ENCODE peak calls at places on chromosomes 16 and 17, in ten cellular contexts. One of them, this sample, is unnamed.

GRCh38 chr16:57531635-57532220 is 4.6 kb downstream of the CCDC102A start:
- DNase-seq in substantia nigra: no peak
- DNase-seq in RWPE2: peak
- DNase-seq in Karpas-422: no peak
- DNase-seq in CD4-positive, CD25-positive, alpha-beta regulatory T cell: no peak
- DNase-seq in astrocyte: no peak
- DNase-seq in CD4-positive, alpha-beta T cell: no peak
- DNase-seq in K562: no peak
- DNase-seq in A549: no peak
- DNase-seq in PC-9: no peak
- DNase-seq in this sample: peak

GRCh38 chr17:64042700-64043485 is 22.5 kb upstream of the ICAM2 start:
- DNase-seq in substantia nigra: no peak
- DNase-seq in RWPE2: no peak
- DNase-seq in Karpas-422: no peak
- DNase-seq in CD4-positive, CD25-positive, alpha-beta regulatory T cell: no peak
- DNase-seq in astrocyte: no peak
- DNase-seq in CD4-positive, alpha-beta T cell: no peak
- DNase-seq in K562: no peak
- DNase-seq in A549: no peak
- DNase-seq in PC-9: no peak
- DNase-seq in this sample: no peak

GRCh38 chr16:68936729-68937631 is 93.6 kb downstream of the TANGO6 start:
- DNase-seq in substantia nigra: no peak
- DNase-seq in RWPE2: no peak
- DNase-seq in Karpas-422: no peak
- DNase-seq in CD4-positive, CD25-positive, alpha-beta regulatory T cell: no peak
- DNase-seq in astrocyte: peak
- DNase-seq in CD4-positive, alpha-beta T cell: no peak
- DNase-seq in K562: no peak
- DNase-seq in A549: no peak
- DNase-seq in PC-9: no peak
- DNase-seq in this sample: no peak

GRCh38 chr16:47016700-47017133 is 43.2 kb upstream of the DNAJA2 start:
- DNase-seq in substantia nigra: no peak
- DNase-seq in RWPE2: no peak
- DNase-seq in Karpas-422: no peak
- DNase-seq in CD4-positive, CD25-positive, alpha-beta regulatory T cell: no peak
- DNase-seq in astrocyte: no peak
- DNase-seq in CD4-positive, alpha-beta T cell: no peak
- DNase-seq in K562: peak
- DNase-seq in A549: no peak
- DNase-seq in PC-9: no peak
- DNase-seq in this sample: no peak

GRCh38 chr17:73669771-73670170 is 25.5 kb upstream of the SDK2 start:
- DNase-seq in substantia nigra: no peak
- DNase-seq in RWPE2: no peak
- DNase-seq in Karpas-422: no peak
- DNase-seq in CD4-positive, CD25-positive, alpha-beta regulatory T cell: no peak
- DNase-seq in astrocyte: no peak
- DNase-seq in CD4-positive, alpha-beta T cell: no peak
- DNase-seq in K562: no peak
- DNase-seq in A549: no peak
- DNase-seq in PC-9: no peak
- DNase-seq in this sample: no peak

GRCh38 chr16:61042736-61043135 is 993.5 kb downstream of the CDH8 start:
- DNase-seq in substantia nigra: no peak
- DNase-seq in RWPE2: no peak
- DNase-seq in Karpas-422: no peak
- DNase-seq in CD4-positive, CD25-positive, alpha-beta regulatory T cell: no peak
- DNase-seq in astrocyte: no peak
- DNase-seq in CD4-positive, alpha-beta T cell: no peak
- DNase-seq in K562: no peak
- DNase-seq in A549: no peak
- DNase-seq in PC-9: no peak
- DNase-seq in this sample: no peak

GRCh38 chr16:49464877-49465504 is 91.4 kb downstream of the C16orf78 start:
- DNase-seq in substantia nigra: no peak
- DNase-seq in RWPE2: no peak
- DNase-seq in Karpas-422: peak
- DNase-seq in CD4-positive, CD25-positive, alpha-beta regulatory T cell: no peak
- DNase-seq in astrocyte: no peak
- DNase-seq in CD4-positive, alpha-beta T cell: no peak
- DNase-seq in K562: peak
- DNase-seq in A549: no peak
- DNase-seq in PC-9: no peak
- DNase-seq in this sample: peak

GRCh38 chr16:19892902-19893301 is 8.3 kb upstream of the GPRC5B start:
- DNase-seq in substantia nigra: no peak
- DNase-seq in RWPE2: no peak
- DNase-seq in Karpas-422: no peak
- DNase-seq in CD4-positive, CD25-positive, alpha-beta regulatory T cell: no peak
- DNase-seq in astrocyte: no peak
- DNase-seq in CD4-positive, alpha-beta T cell: no peak
- DNase-seq in K562: no peak
- DNase-seq in A549: no peak
- DNase-seq in PC-9: no peak
- DNase-seq in this sample: no peak

GRCh38 chr17:16491131-16491702 is 776 bp downstream of the LRRC75A start:
- DNase-seq in substantia nigra: no peak
- DNase-seq in RWPE2: no peak
- DNase-seq in Karpas-422: no peak
- DNase-seq in CD4-positive, CD25-positive, alpha-beta regulatory T cell: no peak
- DNase-seq in astrocyte: no peak
- DNase-seq in CD4-positive, alpha-beta T cell: no peak
- DNase-seq in K562: no peak
- DNase-seq in A549: no peak
- DNase-seq in PC-9: no peak
- DNase-seq in this sample: no peak

GRCh38 chr17:63113167-63113566 is 147.1 kb downstream of the TANC2 start:
- DNase-seq in substantia nigra: no peak
- DNase-seq in RWPE2: no peak
- DNase-seq in Karpas-422: peak
- DNase-seq in CD4-positive, CD25-positive, alpha-beta regulatory T cell: no peak
- DNase-seq in astrocyte: no peak
- DNase-seq in CD4-positive, alpha-beta T cell: no peak
- DNase-seq in K562: peak
- DNase-seq in A549: no peak
- DNase-seq in PC-9: no peak
- DNase-seq in this sample: no peak

GRCh38 chr17:50329716-50330115 is 16.2 kb upstream of the XYLT2 start:
- DNase-seq in substantia nigra: no peak
- DNase-seq in RWPE2: no peak
- DNase-seq in Karpas-422: no peak
- DNase-seq in CD4-positive, CD25-positive, alpha-beta regulatory T cell: no peak
- DNase-seq in astrocyte: no peak
- DNase-seq in CD4-positive, alpha-beta T cell: no peak
- DNase-seq in K562: no peak
- DNase-seq in A549: no peak
- DNase-seq in PC-9: no peak
- DNase-seq in this sample: no peak

GRCh38 chr17:37648555-37648954 is 5.3 kb upstream of the DDX52 start:
- DNase-seq in substantia nigra: no peak
- DNase-seq in RWPE2: no peak
- DNase-seq in Karpas-422: no peak
- DNase-seq in CD4-positive, CD25-positive, alpha-beta regulatory T cell: no peak
- DNase-seq in astrocyte: peak
- DNase-seq in CD4-positive, alpha-beta T cell: no peak
- DNase-seq in K562: no peak
- DNase-seq in A549: no peak
- DNase-seq in PC-9: peak
- DNase-seq in this sample: no peak

GRCh38 chr16:25177831-25178688 is 38.7 kb upstream of the AQP8 start:
- DNase-seq in substantia nigra: no peak
- DNase-seq in RWPE2: no peak
- DNase-seq in Karpas-422: peak
- DNase-seq in CD4-positive, CD25-positive, alpha-beta regulatory T cell: no peak
- DNase-seq in astrocyte: no peak
- DNase-seq in CD4-positive, alpha-beta T cell: no peak
- DNase-seq in K562: no peak
- DNase-seq in A549: no peak
- DNase-seq in PC-9: no peak
- DNase-seq in this sample: peak

GRCh38 chr16:86072328-86073102 is 173.6 kb downstream of the IRF8 start:
- DNase-seq in substantia nigra: no peak
- DNase-seq in RWPE2: peak
- DNase-seq in Karpas-422: peak
- DNase-seq in CD4-positive, CD25-positive, alpha-beta regulatory T cell: no peak
- DNase-seq in astrocyte: peak
- DNase-seq in CD4-positive, alpha-beta T cell: no peak
- DNase-seq in K562: peak
- DNase-seq in A549: peak
- DNase-seq in PC-9: peak
- DNase-seq in this sample: peak

GRCh38 chr17:64785050-64785449 is 122.9 kb upstream of the SMURF2 start:
- DNase-seq in substantia nigra: no peak
- DNase-seq in RWPE2: no peak
- DNase-seq in Karpas-422: no peak
- DNase-seq in CD4-positive, CD25-positive, alpha-beta regulatory T cell: no peak
- DNase-seq in astrocyte: no peak
- DNase-seq in CD4-positive, alpha-beta T cell: no peak
- DNase-seq in K562: no peak
- DNase-seq in A549: no peak
- DNase-seq in PC-9: no peak
- DNase-seq in this sample: no peak

GRCh38 chr17:76951375-76951905 is 83.2 kb downstream of the MGAT5B start:
- DNase-seq in substantia nigra: no peak
- DNase-seq in RWPE2: no peak
- DNase-seq in Karpas-422: no peak
- DNase-seq in CD4-positive, CD25-positive, alpha-beta regulatory T cell: no peak
- DNase-seq in astrocyte: no peak
- DNase-seq in CD4-positive, alpha-beta T cell: no peak
- DNase-seq in K562: no peak
- DNase-seq in A549: no peak
- DNase-seq in PC-9: no peak
- DNase-seq in this sample: no peak

GRCh38 chr17:7548585-7549400 is at the start of gene TNFSF12:
- DNase-seq in substantia nigra: no peak
- DNase-seq in RWPE2: no peak
- DNase-seq in Karpas-422: no peak
- DNase-seq in CD4-positive, CD25-positive, alpha-beta regulatory T cell: peak
- DNase-seq in astrocyte: no peak
- DNase-seq in CD4-positive, alpha-beta T cell: peak
- DNase-seq in K562: peak
- DNase-seq in A549: no peak
- DNase-seq in PC-9: no peak
- DNase-seq in this sample: peak

GRCh38 chr16:67227567-67227921 is 614 bp downstream of the TMEM208 start:
- DNase-seq in substantia nigra: no peak
- DNase-seq in RWPE2: no peak
- DNase-seq in Karpas-422: no peak
- DNase-seq in CD4-positive, CD25-positive, alpha-beta regulatory T cell: no peak
- DNase-seq in astrocyte: no peak
- DNase-seq in CD4-positive, alpha-beta T cell: no peak
- DNase-seq in K562: no peak
- DNase-seq in A549: no peak
- DNase-seq in PC-9: no peak
- DNase-seq in this sample: no peak

GRCh38 chr16:2899564-2900072 is 12.1 kb upstream of the FLYWCH1 start:
- DNase-seq in substantia nigra: no peak
- DNase-seq in RWPE2: no peak
- DNase-seq in Karpas-422: peak
- DNase-seq in CD4-positive, CD25-positive, alpha-beta regulatory T cell: no peak
- DNase-seq in astrocyte: no peak
- DNase-seq in CD4-positive, alpha-beta T cell: no peak
- DNase-seq in K562: no peak
- DNase-seq in A549: no peak
- DNase-seq in PC-9: no peak
- DNase-seq in this sample: no peak
- H3K27ac ChIP-seq in substantia nigra: no peak
- H3K27ac ChIP-seq in RWPE2: no peak
- H3K27ac ChIP-seq in Karpas-422: no peak
- H3K27ac ChIP-seq in CD4-positive, CD25-positive, alpha-beta regulatory T cell: no peak
- H3K27ac ChIP-seq in astrocyte: no peak
- H3K27ac ChIP-seq in CD4-positive, alpha-beta T cell: no peak
- H3K27ac ChIP-seq in K562: no peak
- H3K27ac ChIP-seq in A549: no peak
- H3K27ac ChIP-seq in PC-9: no peak
- H3K27ac ChIP-seq in this sample: no peak

DNA sequence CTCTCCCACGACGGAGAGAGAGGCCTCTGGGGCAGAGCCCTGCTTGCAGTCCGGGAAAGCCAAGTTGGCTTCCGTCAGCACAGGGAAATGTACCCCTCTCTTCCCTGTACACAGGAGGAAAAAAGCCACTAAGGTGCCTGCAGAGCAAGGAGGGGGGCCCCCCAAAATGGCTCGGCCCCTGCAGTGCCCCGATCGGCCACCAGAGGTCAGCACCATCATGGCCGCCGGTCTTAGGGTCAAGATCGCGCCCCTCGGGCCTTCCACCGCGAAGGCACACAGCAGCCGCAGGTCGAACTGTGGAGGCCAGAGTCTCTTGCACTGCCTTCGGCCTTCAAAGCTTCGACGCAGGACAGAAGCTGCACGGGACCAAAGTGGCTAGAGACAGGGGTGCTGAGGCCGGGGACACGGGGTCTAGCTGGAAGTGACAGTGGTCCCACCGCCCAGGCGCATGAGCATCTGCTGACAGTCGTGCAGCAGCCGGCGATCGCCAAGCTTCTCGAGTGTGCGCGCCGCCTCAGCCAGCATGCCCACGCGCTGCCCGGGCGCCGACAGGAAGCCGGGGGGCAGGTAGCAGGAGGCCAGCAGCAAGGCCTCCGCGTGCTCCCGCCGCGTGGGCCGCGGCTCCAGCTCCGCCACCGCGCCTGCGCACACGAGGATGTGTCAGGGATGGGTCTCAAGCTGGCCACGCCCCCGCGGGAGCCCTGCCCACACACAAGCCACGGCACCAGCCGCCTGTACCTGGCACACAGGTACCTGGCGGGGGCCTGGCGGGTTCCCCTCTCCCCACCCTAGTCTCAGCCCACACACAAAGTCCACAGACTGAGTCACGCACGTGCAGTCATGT is 24.4 kb downstream of the SREBF1 start:
- DNase-seq in substantia nigra: no peak
- DNase-seq in RWPE2: peak
- DNase-seq in Karpas-422: peak
- DNase-seq in CD4-positive, CD25-positive, alpha-beta regulatory T cell: peak
- DNase-seq in astrocyte: no peak
- DNase-seq in CD4-positive, alpha-beta T cell: peak
- DNase-seq in K562: peak
- DNase-seq in A549: peak
- DNase-seq in PC-9: peak
- DNase-seq in this sample: peak
- H3K27ac ChIP-seq in substantia nigra: peak
- H3K27ac ChIP-seq in RWPE2: peak
- H3K27ac ChIP-seq in Karpas-422: peak
- H3K27ac ChIP-seq in CD4-positive, CD25-positive, alpha-beta regulatory T cell: no peak
- H3K27ac ChIP-seq in astrocyte: no peak
- H3K27ac ChIP-seq in CD4-positive, alpha-beta T cell: no peak
- H3K27ac ChIP-seq in K562: peak
- H3K27ac ChIP-seq in A549: peak
- H3K27ac ChIP-seq in PC-9: peak
- H3K27ac ChIP-seq in this sample: no peak

GRCh38 chr16:4755687-4756086 is 11.3 kb downstream of the ZNF500 start:
- DNase-seq in substantia nigra: no peak
- DNase-seq in RWPE2: no peak
- DNase-seq in Karpas-422: no peak
- DNase-seq in CD4-positive, CD25-positive, alpha-beta regulatory T cell: no peak
- DNase-seq in astrocyte: no peak
- DNase-seq in CD4-positive, alpha-beta T cell: no peak
- DNase-seq in K562: no peak
- DNase-seq in A549: no peak
- DNase-seq in PC-9: no peak
- DNase-seq in this sample: no peak
- H3K27ac ChIP-seq in substantia nigra: no peak
- H3K27ac ChIP-seq in RWPE2: no peak
- H3K27ac ChIP-seq in Karpas-422: no peak
- H3K27ac ChIP-seq in CD4-positive, CD25-positive, alpha-beta regulatory T cell: no peak
- H3K27ac ChIP-seq in astrocyte: no peak
- H3K27ac ChIP-seq in CD4-positive, alpha-beta T cell: no peak
- H3K27ac ChIP-seq in K562: no peak
- H3K27ac ChIP-seq in A549: no peak
- H3K27ac ChIP-seq in PC-9: no peak
- H3K27ac ChIP-seq in this sample: no peak

GRCh38 chr17:5139454-5139725 is 23.6 kb downstream of the USP6 start:
- DNase-seq in substantia nigra: no peak
- DNase-seq in RWPE2: no peak
- DNase-seq in Karpas-422: no peak
- DNase-seq in CD4-positive, CD25-positive, alpha-beta regulatory T cell: no peak
- DNase-seq in astrocyte: no peak
- DNase-seq in CD4-positive, alpha-beta T cell: no peak
- DNase-seq in K562: no peak
- DNase-seq in A549: no peak
- DNase-seq in PC-9: no peak
- DNase-seq in this sample: no peak
- H3K27ac ChIP-seq in substantia nigra: no peak
- H3K27ac ChIP-seq in RWPE2: no peak
- H3K27ac ChIP-seq in Karpas-422: no peak
- H3K27ac ChIP-seq in CD4-positive, CD25-positive, alpha-beta regulatory T cell: no peak
- H3K27ac ChIP-seq in astrocyte: no peak
- H3K27ac ChIP-seq in CD4-positive, alpha-beta T cell: no peak
- H3K27ac ChIP-seq in K562: no peak
- H3K27ac ChIP-seq in A549: no peak
- H3K27ac ChIP-seq in PC-9: no peak
- H3K27ac ChIP-seq in this sample: no peak

This sample was measured in right lobe of liver.